ENCODE peak calls at places on chromosomes 1 and 21, in seven cellular contexts. J is activated naive CD4-positive, alpha-beta T cell treated with Interleukin-2 at 50 U/mL for 16 hours; F is GM23338; D is GM03348; U is GM19239; P is HCT116; N is COLO829. I is an unnamed sample.

GRCh38 chr1:206923009-206923960 is 1.5 kb upstream of the FCMR start:
- DNase-seq in J (peak), F (no peak), D (no peak), U (peak), P (no peak), N (no peak), I (no peak)

GRCh38 chr21:40331182-40331581 is 463.9 kb downstream of the PCP4 start:
- DNase-seq in J (no peak), F (no peak), D (no peak), U (no peak), P (no peak), N (no peak), I (no peak)

GRCh38 chr1:77179632-77180031 is 39.6 kb downstream of the PIGK start:
- DNase-seq in J (no peak), F (no peak), D (no peak), U (no peak), P (no peak), N (no peak), I (no peak)

GRCh38 chr1:224203243-224204016 is 20.4 kb downstream of the DEGS1 start:
- DNase-seq in J (no peak), F (peak), D (peak), U (no peak), P (no peak), N (no peak), I (peak)

GRCh38 chr1:98054367-98054701 is 133.5 kb upstream of the DPYD start:
- DNase-seq in J (no peak), F (no peak), D (no peak), U (no peak), P (no peak), N (no peak), I (no peak)

GRCh38 chr1:180234369-180235076 is 4.5 kb downstream of the LHX4 start:
- DNase-seq in J (no peak), F (peak), D (no peak), U (no peak), P (no peak), N (no peak), I (peak)

GRCh38 chr1:161198877-161199431 is at the start of gene ADAMTS4:
- DNase-seq in J (no peak), F (peak), D (peak), U (no peak), P (no peak), N (no peak), I (peak)

GRCh38 chr1:2232255-2232915 is 4.3 kb downstream of the SKI start:
- DNase-seq in J (no peak), F (no peak), D (no peak), U (no peak), P (no peak), N (no peak), I (no peak)

GRCh38 chr1:2380816-2381591 is 10.3 kb downstream of the MORN1 start:
- DNase-seq in J (no peak), F (no peak), D (no peak), U (no peak), P (no peak), N (no peak), I (no peak)

GRCh38 chr1:85438353-85438752 is 26.6 kb downstream of the DDAH1 start:
- DNase-seq in J (no peak), F (no peak), D (no peak), U (no peak), P (no peak), N (no peak), I (no peak)

GRCh38 chr1:44947060-44947773 is 39.2 kb downstream of the EIF2B3 start:
- DNase-seq in J (no peak), F (no peak), D (peak), U (no peak), P (no peak), N (no peak), I (no peak)

GRCh38 chr21:38380391-38381137 is 117.7 kb downstream of the ERG start:
- DNase-seq in J (no peak), F (peak), D (peak), U (no peak), P (no peak), N (peak), I (no peak)

GRCh38 chr1:170893655-170894297 is 41.6 kb upstream of the MROH9 start:
- DNase-seq in J (no peak), F (no peak), D (peak), U (no peak), P (no peak), N (no peak), I (no peak)

GRCh38 chr1:56584910-56585528 is 5.7 kb upstream of the PLPP3 start:
- DNase-seq in J (no peak), F (peak), D (peak), U (peak), P (peak), N (peak), I (peak)

GRCh38 chr1:154556422-154556821 is 2.0 kb downstream of the UBE2Q1 start:
- DNase-seq in J (no peak), F (peak), D (peak), U (no peak), P (no peak), N (peak), I (peak)

GRCh38 chr1:24749886-24750285 is 4.6 kb downstream of the CLIC4 start:
- DNase-seq in J (no peak), F (no peak), D (no peak), U (no peak), P (no peak), N (no peak), I (no peak)

GRCh38 chr1:219325368-219325742 is 151.7 kb downstream of the LYPLAL1 start:
- DNase-seq in J (no peak), F (no peak), D (no peak), U (no peak), P (no peak), N (no peak), I (no peak)

GRCh38 chr1:107871687-107872086 is 93.3 kb downstream of the VAV3 start:
- DNase-seq in J (no peak), F (no peak), D (no peak), U (no peak), P (no peak), N (no peak), I (no peak)

GRCh38 chr1:81681570-81681969 is 119.2 kb upstream of the ADGRL2 start:
- DNase-seq in J (no peak), F (peak), D (no peak), U (no peak), P (no peak), N (no peak), I (no peak)

GRCh38 chr1:6249732-6250689 is 6.0 kb downstream of the HES3 start:
- DNase-seq in J (no peak), F (peak), D (no peak), U (no peak), P (no peak), N (no peak), I (no peak)

GRCh38 chr1:228325267-228325666 is 81.4 kb downstream of the TRIM11 start:
- DNase-seq in J (no peak), F (no peak), D (no peak), U (no peak), P (no peak), N (no peak), I (no peak)